ENCODE peak calls at places on chromosomes 7 and 10, in seven cellular contexts. S is K562, M is GM12878, Z is HepG2, U is SK-N-SH, V is HCT116, N is H1. I is an unnamed sample.

GRCh38 chr10:123021517-123021916 is 12.7 kb downstream of the ACADSB start:
- DNase-seq in S (no peak), M (no peak), Z (peak), U (no peak), V (peak), N (no peak), I (peak)

GRCh38 chr10:95475827-95476481 is 85.2 kb downstream of the SORBS1 start:
- DNase-seq in S (peak), M (no peak), Z (peak), U (no peak), V (no peak), N (no peak), I (no peak)

GRCh38 chr10:17240617-17241016 is 12.6 kb downstream of the VIM start:
- DNase-seq in S (no peak), M (no peak), Z (no peak), U (no peak), V (no peak), N (no peak), I (no peak)

GRCh38 chr7:64849250-64849923 is 53.7 kb upstream of the ZNF273 start:
- DNase-seq in S (peak), M (no peak), Z (no peak), U (peak), V (no peak), N (no peak), I (no peak)

GRCh38 chr7:42502022-42502421 is 265.0 kb upstream of the GLI3 start:
- DNase-seq in S (no peak), M (no peak), Z (no peak), U (no peak), V (no peak), N (no peak), I (peak)

GRCh38 chr7:79820387-79820786 is 314.2 kb upstream of the GNAI1 start:
- DNase-seq in S (no peak), M (no peak), Z (no peak), U (peak), V (no peak), N (no peak), I (peak)

GRCh38 chr7:158702944-158703343 is 1.7 kb downstream of the NCAPG2 start:
- DNase-seq in S (no peak), M (no peak), Z (no peak), U (no peak), V (no peak), N (no peak), I (no peak)

GRCh38 chr7:107236857-107237256 is 68.1 kb downstream of the HBP1 start:
- DNase-seq in S (no peak), M (no peak), Z (no peak), U (no peak), V (no peak), N (no peak), I (no peak)

GRCh38 chr10:86654411-86655172 is at the start of gene OPN4:
- DNase-seq in S (no peak), M (no peak), Z (no peak), U (peak), V (no peak), N (no peak), I (no peak)

DNA sequence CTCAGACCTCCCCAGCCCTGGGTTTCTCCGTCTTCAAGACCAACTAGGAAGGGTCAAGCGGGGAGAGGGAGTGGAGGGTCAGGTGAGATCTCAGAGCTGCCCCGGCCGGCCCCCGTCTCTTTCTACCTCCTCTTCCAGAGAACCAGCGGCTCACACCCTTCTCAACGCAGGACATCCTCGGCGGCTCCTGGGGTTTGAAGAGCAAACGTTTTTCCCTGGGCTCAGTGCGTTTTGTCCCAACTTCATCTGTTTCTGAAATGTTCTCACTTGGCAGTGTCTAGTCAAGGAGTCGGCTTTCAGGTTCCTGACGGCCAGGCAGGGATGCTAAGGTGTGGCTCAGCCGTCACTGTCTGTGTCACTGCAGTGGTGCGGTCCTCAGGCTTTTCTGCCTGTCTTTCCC is 416.4 kb upstream of the FOXK1 start:
- DNase-seq in S (no peak), M (no peak), Z (no peak), U (no peak), V (no peak), N (peak), I (no peak)
- TF ChIP-seq MAX in S (no peak), M (no peak), Z (no peak), U (no peak), V (no peak), N (no peak), I (no peak)

GRCh38 chr7:91556956-91557650 is 292.9 kb downstream of the FZD1 start:
- DNase-seq in S (no peak), M (no peak), Z (no peak), U (no peak), V (no peak), N (no peak), I (no peak)
- TF ChIP-seq POLR2AphosphoS5 in S (no peak), M (no peak), Z (no peak), U (no peak), V (no peak), N (no peak), I (no peak)

DNA sequence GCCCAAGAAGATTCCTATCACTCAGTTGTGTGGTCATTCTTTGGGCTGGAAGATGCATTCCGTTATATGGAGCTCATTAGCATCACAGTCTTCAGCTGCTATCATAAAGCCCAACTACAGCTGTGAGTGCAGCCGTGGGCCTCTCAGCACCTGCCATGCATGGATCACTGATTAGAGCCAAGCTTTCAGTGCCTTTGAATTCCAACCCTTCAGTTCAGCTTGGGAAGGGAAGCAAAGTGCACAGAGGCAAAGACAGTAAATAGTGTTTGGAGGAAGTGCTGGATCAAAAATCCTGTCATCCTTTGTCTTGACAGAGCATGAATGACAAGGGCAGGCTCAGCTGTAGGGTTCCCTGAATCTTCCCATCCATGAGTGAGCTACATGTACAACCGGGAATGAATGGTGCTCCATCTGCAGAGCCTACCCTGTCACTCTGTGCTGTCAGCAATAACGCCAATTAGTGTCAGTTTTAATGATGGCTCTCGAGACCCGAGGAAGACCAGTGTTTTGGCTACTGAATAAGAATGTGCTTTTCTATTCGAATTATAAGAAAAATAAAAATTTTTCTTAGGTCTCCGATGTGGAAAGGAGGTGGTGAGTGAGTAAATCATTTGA is 153.8 kb downstream of the DNAJB9 start:
- DNase-seq in S (no peak), M (no peak), Z (no peak), U (peak), V (no peak), N (no peak), I (no peak)
- TF ChIP-seq MAX in S (no peak), M (no peak), Z (no peak), U (no peak), V (no peak), N (no peak), I (no peak)

GRCh38 chr10:124996127-124996853 is 54.4 kb downstream of the ZRANB1 start:
- DNase-seq in S (no peak), M (no peak), Z (no peak), U (no peak), V (no peak), N (peak), I (no peak)

GRCh38 chr10:124993345-124993708 is 51.4 kb downstream of the ZRANB1 start:
- DNase-seq in S (no peak), M (no peak), Z (no peak), U (no peak), V (no peak), N (no peak), I (no peak)

GRCh38 chr10:124993728-124994451 is 52.0 kb downstream of the ZRANB1 start:
- DNase-seq in S (no peak), M (no peak), Z (no peak), U (no peak), V (no peak), N (peak), I (no peak)

GRCh38 chr10:124995605-124996004 is 53.7 kb downstream of the ZRANB1 start:
- DNase-seq in S (no peak), M (no peak), Z (no peak), U (no peak), V (no peak), N (peak), I (no peak)

DNA sequence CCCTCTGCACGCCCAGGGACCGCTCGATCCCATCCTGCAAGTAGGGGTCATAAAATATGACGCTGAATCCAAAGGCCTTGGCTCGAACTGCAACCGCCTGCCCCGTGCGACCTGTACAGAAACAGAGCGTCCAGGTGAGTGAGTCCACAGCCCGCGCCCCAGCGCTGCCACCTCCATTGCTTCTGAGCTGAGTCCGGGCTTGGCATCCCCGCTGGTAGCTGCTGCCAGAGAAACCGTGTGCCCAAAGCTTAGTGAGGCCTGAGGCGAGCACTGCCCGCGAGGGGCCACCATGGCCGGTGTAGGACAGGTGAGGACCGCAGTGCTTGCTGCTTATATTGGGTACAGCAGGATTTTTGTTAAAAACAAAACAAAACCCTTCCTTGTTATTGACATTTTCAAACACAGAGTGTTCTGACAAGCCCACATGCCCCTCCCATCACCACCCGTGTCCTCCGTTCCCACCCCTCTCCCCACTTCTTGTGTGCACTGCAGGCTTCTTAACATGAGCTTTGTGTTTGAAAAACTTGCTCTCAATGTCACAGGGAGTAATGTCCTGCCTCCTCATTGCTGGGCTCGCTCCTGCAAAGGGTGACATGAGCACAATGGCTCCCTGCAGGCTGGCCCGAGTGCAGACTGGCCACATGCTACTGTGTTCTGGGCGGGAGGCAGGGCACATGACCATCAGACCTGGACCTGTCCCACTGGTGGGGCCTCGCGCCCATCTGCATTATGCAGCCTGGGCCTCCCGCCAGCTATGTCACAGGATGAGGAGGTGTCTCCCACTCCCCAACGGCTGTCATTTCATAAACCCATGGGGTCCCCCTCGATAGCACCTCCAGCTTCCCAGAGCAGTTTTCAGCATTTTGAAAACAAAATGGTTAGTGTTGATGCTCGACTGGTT is 52.9 kb downstream of the ZRANB1 start:
- DNase-seq in S (no peak), M (no peak), Z (no peak), U (no peak), V (no peak), N (peak), I (no peak)
- TF ChIP-seq POLR2AphosphoS5 in S (no peak), M (no peak), Z (no peak), U (no peak), V (peak), N (peak), I (no peak)

DNA sequence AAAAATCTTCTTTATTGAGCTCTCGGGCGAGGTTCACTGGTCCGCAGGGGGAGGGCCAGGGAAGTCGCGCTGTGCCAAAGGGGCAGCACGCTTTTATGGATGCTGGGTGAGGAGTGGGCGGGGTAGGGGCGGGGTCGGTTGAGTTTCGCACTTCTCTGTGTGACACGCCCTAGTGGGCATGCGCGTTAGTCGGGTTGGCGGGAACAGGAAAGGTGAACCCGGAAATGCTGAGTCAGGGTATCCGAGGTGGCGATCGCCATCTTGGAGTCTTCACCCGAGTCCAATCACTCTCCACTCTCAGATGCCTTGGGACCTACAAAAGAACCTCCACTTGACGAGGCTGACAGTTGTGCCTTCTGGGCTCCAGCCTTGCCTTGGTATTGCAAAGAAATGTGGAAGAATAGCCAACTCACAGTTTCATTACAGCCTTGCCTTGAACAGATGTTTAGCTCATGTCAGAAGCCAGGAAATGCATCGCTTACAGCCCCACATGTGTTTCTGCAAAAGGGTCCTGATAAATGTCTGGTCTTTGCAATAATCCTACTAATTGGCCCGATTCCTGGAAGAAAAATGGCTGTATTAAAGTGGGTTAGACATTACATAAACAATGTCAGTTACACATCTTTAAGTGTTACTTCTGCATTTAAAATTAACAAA is 64.1 kb downstream of the AHR start:
- DNase-seq in S (no peak), M (no peak), Z (no peak), U (peak), V (no peak), N (no peak), I (no peak)
- TF ChIP-seq MAX in S (no peak), M (no peak), Z (no peak), U (no peak), V (no peak), N (no peak), I (no peak)

GRCh38 chr10:10830316-10831061 is 187.2 kb upstream of the CELF2 start:
- DNase-seq in S (no peak), M (no peak), Z (no peak), U (no peak), V (no peak), N (no peak), I (peak)

GRCh38 chr10:10833955-10834354 is 183.7 kb upstream of the CELF2 start:
- DNase-seq in S (no peak), M (no peak), Z (no peak), U (no peak), V (no peak), N (no peak), I (no peak)

GRCh38 chr10:10826125-10826524 is 191.5 kb upstream of the CELF2 start:
- DNase-seq in S (no peak), M (no peak), Z (no peak), U (no peak), V (no peak), N (no peak), I (peak)

DNA sequence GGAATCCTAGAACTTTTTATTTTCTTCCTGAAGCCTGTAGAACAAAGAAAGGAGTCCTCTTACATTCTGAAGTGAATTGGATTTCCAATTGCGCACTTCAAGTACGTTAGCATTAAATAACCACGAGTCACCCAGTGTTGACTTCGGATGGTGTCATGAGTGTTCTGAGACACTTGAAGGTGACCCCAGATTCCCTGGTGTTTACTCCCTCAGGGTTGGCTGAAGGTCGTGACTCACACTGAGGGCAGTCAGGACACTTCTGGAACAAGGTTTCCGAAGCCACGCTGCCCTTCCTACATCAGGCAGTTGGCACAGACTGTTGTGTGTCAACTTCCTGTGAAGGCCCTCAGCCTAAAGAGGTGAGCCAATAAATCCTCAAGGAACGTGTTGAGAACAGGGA is 186.6 kb upstream of the CELF2 start:
- DNase-seq in S (no peak), M (no peak), Z (no peak), U (no peak), V (no peak), N (no peak), I (peak)
- TF ChIP-seq POLR2AphosphoS5 in S (no peak), M (no peak), Z (no peak), U (no peak), V (no peak), N (no peak), I (peak)

GRCh38 chr7:4857189-4857588 is 4.6 kb downstream of the PAPOLB start:
- DNase-seq in S (no peak), M (no peak), Z (no peak), U (no peak), V (no peak), N (no peak), I (no peak)

GRCh38 chr7:4861227-4861626 is 603 bp downstream of the PAPOLB start:
- DNase-seq in S (no peak), M (no peak), Z (no peak), U (no peak), V (no peak), N (no peak), I (no peak)

GRCh38 chr7:4854916-4855315 is 6.9 kb downstream of the PAPOLB start:
- DNase-seq in S (no peak), M (no peak), Z (no peak), U (no peak), V (no peak), N (no peak), I (no peak)

GRCh38 chr7:4851459-4852422 is 10.1 kb downstream of the PAPOLB start:
- DNase-seq in S (no peak), M (no peak), Z (no peak), U (no peak), V (peak), N (no peak), I (no peak)

DNA sequence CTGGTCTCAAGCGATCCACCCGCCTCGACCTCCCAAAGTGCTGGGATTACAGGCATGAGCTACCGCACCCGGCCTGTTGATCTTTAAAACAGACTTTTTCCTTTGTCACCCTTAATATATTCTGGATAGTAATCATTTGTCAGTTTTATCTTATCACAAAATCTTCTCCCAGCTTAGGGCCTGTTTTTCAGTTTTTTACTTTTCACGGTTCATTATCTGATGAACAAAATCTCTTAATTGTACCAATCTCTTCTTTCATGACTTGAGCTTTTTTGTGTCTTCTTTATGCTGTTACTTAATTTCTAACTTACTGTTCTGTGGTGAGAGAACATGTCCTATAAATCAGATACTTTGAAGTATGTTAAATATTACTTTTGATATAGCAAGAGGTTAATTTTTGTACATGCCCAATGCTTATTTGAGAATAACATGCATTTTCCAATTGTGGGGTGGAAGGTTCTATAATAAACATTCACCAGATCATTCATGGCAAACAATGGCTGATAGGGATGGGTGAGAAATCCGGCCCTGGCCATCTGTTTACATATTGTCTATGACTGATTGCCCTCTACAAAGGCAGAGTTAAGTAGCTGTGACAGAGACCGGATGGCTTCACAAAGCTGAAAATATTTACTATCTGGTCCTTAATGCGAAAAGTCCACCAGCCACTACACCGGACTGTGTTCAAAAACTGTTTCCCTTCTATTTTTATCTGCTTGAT is 5.3 kb downstream of the PAPOLB start:
- DNase-seq in S (no peak), M (no peak), Z (peak), U (peak), V (no peak), N (no peak), I (no peak)
- TF ChIP-seq MAX in S (no peak), M (no peak), Z (no peak), U (no peak), V (no peak), N (no peak), I (no peak)

GRCh38 chr7:75740846-75741497 is 2.2 kb upstream of the HIP1 start:
- DNase-seq in S (no peak), M (peak), Z (peak), U (no peak), V (no peak), N (peak), I (no peak)

GRCh38 chr7:75738604-75738974 is at the start of gene HIP1:
- DNase-seq in S (no peak), M (no peak), Z (no peak), U (no peak), V (no peak), N (no peak), I (no peak)

GRCh38 chr7:75738975-75739795 is 444 bp upstream of the HIP1 start:
- DNase-seq in S (peak), M (peak), Z (peak), U (peak), V (peak), N (peak), I (peak)

GRCh38 chr7:75739796-75740672 is 1.3 kb upstream of the HIP1 start:
- DNase-seq in S (no peak), M (peak), Z (no peak), U (no peak), V (no peak), N (no peak), I (no peak)

DNA sequence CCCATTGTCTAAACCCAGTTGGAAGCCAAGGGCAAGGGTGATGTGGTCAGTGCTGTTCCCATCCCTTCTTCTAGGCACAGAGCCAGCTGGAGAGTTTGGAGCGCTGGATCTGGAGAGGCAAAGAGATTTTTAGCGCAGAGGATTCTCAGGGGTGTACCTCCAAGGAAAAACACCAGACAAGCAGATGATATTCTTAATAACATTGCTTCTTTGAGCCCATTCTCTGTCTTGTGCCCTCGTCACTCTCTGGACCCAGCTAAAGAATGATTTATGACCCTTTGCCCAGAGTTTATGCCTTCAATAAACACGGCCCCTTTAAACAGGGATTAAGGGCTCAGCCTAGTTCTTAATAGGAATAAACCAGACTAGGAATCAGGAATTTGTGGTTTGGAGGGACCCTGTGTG is 4.7 kb upstream of the HIP1 start:
- DNase-seq in S (no peak), M (no peak), Z (no peak), U (no peak), V (no peak), N (no peak), I (no peak)
- TF ChIP-seq POLR2AphosphoS5 in S (no peak), M (no peak), Z (no peak), U (no peak), V (no peak), N (no peak), I (no peak)